ENCODE peak calls at places on chromosomes 3 and 15, in five cellular contexts. O, R, B, D and Y are unnamed samples.

GRCh38 chr3:133488785-133489367 is 84.6 kb upstream of the CDV3 start:
- DNase-seq in O (no peak), R (no peak), B (peak; percentile 76), D (no peak), Y (peak; percentile 46)

GRCh38 chr15:57527382-57528091 is 64.2 kb upstream of the MYZAP start:
- DNase-seq in O (peak; percentile 58), R (peak; percentile 28), B (peak; percentile 88), D (no peak), Y (peak; percentile 92)

GRCh38 chr3:29694783-29695182 is 413.9 kb downstream of the RBMS3 start:
- DNase-seq in O (no peak), R (no peak), B (peak; percentile 92), D (no peak), Y (peak; percentile 98)

GRCh38 chr15:90991587-90992285 is 2.6 kb downstream of the PRC1 start:
- DNase-seq in O (no peak), R (no peak), B (no peak), D (no peak), Y (no peak)

GRCh38 chr3:65728138-65728537 is 310.6 kb downstream of the MAGI1 start:
- DNase-seq in O (no peak), R (no peak), B (no peak), D (no peak), Y (no peak)

GRCh38 chr3:31927806-31928205 is 53.3 kb downstream of the OSBPL10 start:
- DNase-seq in O (no peak), R (no peak), B (no peak), D (no peak), Y (no peak)

GRCh38 chr3:44026224-44026865 is 215.3 kb upstream of the TOPAZ1 start:
- DNase-seq in O (no peak), R (no peak), B (no peak), D (no peak), Y (no peak)

GRCh38 chr3:107220538-107220937 is 156.7 kb upstream of the CCDC54 start:
- DNase-seq in O (no peak), R (no peak), B (no peak), D (no peak), Y (no peak)

GRCh38 chr15:31366169-31366734 is 39.6 kb downstream of the KLF13 start:
- DNase-seq in O (no peak), R (no peak), B (no peak), D (no peak), Y (no peak)

GRCh38 chr3:178568152-178568753 is 32.0 kb downstream of the KCNMB2 start:
- DNase-seq in O (no peak), R (no peak), B (no peak), D (no peak), Y (no peak)

GRCh38 chr3:110495201-110495927 is 576.3 kb upstream of the NECTIN3 start:
- DNase-seq in O (no peak), R (no peak), B (no peak), D (no peak), Y (no peak)

GRCh38 chr3:53101956-53102355 is 28.3 kb downstream of the RFT1 start:
- DNase-seq in O (no peak), R (no peak), B (no peak), D (no peak), Y (no peak)

GRCh38 chr3:127450331-127450730 is 140.2 kb downstream of the TPRA1 start:
- DNase-seq in O (no peak), R (no peak), B (no peak), D (peak; percentile 5), Y (no peak)

GRCh38 chr15:89903015-89903857 is 9.4 kb upstream of the AP3S2 start:
- DNase-seq in O (no peak), R (no peak), B (no peak), D (no peak), Y (no peak)

GRCh38 chr3:10945683-10946287 is 46.8 kb upstream of the SLC6A1 start:
- DNase-seq in O (peak; percentile 79), R (peak; percentile 84), B (peak; percentile 25), D (peak; percentile 58), Y (peak; percentile 47)

GRCh38 chr15:31278544-31279220 is 48.0 kb upstream of the KLF13 start:
- DNase-seq in O (peak; percentile 6), R (no peak), B (no peak), D (no peak), Y (no peak)

GRCh38 chr3:114093596-114093995 is 37.1 kb downstream of the QTRT2 start:
- DNase-seq in O (no peak), R (no peak), B (peak; percentile 89), D (no peak), Y (peak; percentile 85)

GRCh38 chr15:31528846-31529245 is 202.2 kb downstream of the KLF13 start:
- DNase-seq in O (no peak), R (no peak), B (no peak), D (no peak), Y (no peak)

GRCh38 chr15:59222906-59223579 is 16.4 kb downstream of the LDHAL6B start:
- DNase-seq in O (no peak), R (no peak), B (no peak), D (no peak), Y (no peak)

GRCh38 chr15:92003515-92004067 is 150.1 kb downstream of the SLCO3A1 start:
- DNase-seq in O (no peak), R (no peak), B (no peak), D (no peak), Y (no peak)

GRCh38 chr3:140186421-140186920 is 251.5 kb downstream of the CLSTN2 start:
- DNase-seq in O (no peak), R (no peak), B (peak; percentile 50), D (no peak), Y (peak; percentile 73)

GRCh38 chr15:99481406-99481805 is 84.4 kb upstream of the MEF2A start:
- DNase-seq in O (no peak), R (no peak), B (no peak), D (no peak), Y (no peak)

GRCh38 chr15:99485153-99485947 is 80.4 kb upstream of the MEF2A start:
- DNase-seq in O (no peak), R (no peak), B (no peak), D (no peak), Y (no peak)

GRCh38 chr15:99482993-99483392 is 82.8 kb upstream of the MEF2A start:
- DNase-seq in O (no peak), R (no peak), B (no peak), D (no peak), Y (no peak)

GRCh38 chr15:99480223-99480810 is 85.5 kb upstream of the MEF2A start:
- DNase-seq in O (no peak), R (no peak), B (peak; percentile 51), D (no peak), Y (no peak)

GRCh38 chr15:99481831-99482230 is 84.0 kb upstream of the MEF2A start:
- DNase-seq in O (no peak), R (no peak), B (no peak), D (no peak), Y (no peak)
- TF ChIP-seq CTCF in O (no peak), R (no peak), B (no peak), D (no peak), Y (no peak)

GRCh38 chr3:50323092-50323600 is 601 bp upstream of the HYAL2 start:
- DNase-seq in O (no peak), R (no peak), B (no peak), D (no peak), Y (no peak)
- TF ChIP-seq CTCF in O (no peak), R (no peak), B (no peak), D (no peak), Y (no peak)

DNA sequence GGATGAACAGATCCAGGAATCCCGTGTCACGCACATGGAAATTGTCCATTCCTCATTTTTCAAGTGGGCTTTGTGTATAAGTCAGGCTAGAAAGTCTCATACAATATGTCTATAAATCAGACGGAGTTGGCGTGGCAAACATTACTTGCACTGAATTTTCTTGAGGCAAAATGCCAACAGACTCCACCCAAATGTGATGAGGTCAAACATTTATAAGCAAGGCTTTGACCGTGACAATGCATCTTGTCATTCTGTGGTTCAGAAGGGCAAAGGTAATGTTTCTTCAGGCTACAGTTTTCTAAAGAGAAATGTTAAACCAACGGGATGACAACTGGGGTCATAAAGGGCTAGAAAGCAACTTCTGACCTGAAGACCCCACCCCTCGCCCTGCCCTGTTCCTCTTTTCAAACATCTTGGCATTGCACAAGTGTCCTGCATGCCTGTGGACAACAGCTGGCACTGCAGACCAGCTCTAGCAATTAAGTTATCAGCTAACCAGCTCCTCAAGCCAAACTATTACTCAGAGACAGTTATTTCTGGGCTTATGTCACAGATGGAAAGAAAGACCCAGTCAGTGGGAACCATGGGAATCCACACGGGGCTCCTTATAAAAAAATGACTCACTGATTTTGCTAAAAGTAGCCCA is 36.5 kb upstream of the SPTBN5 start:
- DNase-seq in O (no peak), R (no peak), B (peak; percentile 97), D (no peak), Y (peak; percentile 99)
- TF ChIP-seq CTCF in O (peak; percentile 16), R (no peak), B (peak; percentile 59), D (no peak), Y (peak; percentile 34)

DNA sequence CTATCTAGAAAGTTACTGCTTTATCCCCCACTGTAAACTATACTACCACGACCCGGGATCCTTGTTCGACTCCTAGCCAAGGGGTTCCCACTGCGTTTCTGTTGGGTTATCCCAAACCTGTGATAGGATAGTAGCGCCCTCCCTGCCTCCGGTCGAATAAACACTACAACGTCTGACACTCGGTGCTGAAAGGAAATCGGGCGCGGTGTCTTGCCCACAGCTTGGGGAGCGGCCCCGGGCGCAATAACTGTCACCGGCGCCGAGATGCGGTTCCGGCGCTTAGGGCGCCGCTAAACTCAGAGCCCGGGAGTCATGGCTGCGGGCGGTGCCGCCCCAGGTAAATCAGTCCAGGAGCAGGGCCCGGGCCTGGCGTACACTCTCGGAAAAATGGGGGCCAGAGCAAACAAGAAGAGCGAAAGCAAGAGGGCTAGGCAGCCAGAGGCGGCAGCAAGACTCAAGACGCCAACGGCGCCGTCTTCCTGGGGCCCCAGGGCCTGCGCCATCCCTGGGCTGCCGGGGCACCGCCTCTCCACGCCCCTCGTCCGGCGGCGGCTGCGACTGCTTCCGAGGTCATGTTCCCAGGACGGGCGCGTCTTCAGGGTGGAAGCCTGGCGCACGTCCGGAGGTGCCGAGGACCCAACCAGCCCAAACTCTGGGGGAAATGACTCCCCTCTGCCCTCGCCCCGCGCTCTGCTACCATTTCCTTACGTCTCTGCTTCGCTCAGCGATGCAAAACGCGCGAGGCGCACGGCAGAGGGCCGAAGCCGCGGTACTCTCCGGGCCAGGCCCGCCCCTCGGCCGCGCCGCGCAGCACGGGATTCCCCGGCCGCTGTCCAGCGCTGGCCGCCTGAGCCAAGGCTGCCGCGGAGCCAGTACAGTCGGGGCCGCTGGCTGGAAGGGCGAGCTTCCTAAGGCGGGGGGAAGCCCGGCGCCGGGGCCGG is at the start of gene DUT:
- DNase-seq in O (peak; percentile 83), R (peak; percentile 67), B (peak; percentile 74), D (peak; percentile 63), Y (peak; percentile 76)
- TF ChIP-seq CTCF in O (no peak), R (no peak), B (peak; percentile 16), D (no peak), Y (no peak)

GRCh38 chr3:9198805-9199386 is 50.5 kb downstream of the SRGAP3 start:
- DNase-seq in O (no peak), R (no peak), B (no peak), D (no peak), Y (no peak)

GRCh38 chr3:9202546-9202945 is 46.9 kb downstream of the SRGAP3 start:
- DNase-seq in O (no peak), R (no peak), B (no peak), D (no peak), Y (no peak)

GRCh38 chr3:9203317-9203716 is 46.1 kb downstream of the SRGAP3 start:
- DNase-seq in O (no peak), R (no peak), B (no peak), D (no peak), Y (no peak)

GRCh38 chr3:9201895-9202294 is 47.6 kb downstream of the SRGAP3 start:
- DNase-seq in O (no peak), R (peak; percentile 35), B (no peak), D (no peak), Y (no peak)

GRCh38 chr3:9201278-9201677 is 48.2 kb downstream of the SRGAP3 start:
- DNase-seq in O (no peak), R (no peak), B (no peak), D (no peak), Y (no peak)
- TF ChIP-seq CTCF in O (no peak), R (no peak), B (no peak), D (no peak), Y (no peak)